ENCODE peak calls at places on chromosomes 3 and 15, in four cellular contexts. One of them, this sample, is unnamed.

GRCh38 chr3:55486857-55487375 is at the start of gene WNT5A:
- DNase-seq in SK-N-SH: peak
- DNase-seq in OCI-LY7: peak
- DNase-seq in HepG2: no peak
- DNase-seq in this sample: peak

GRCh38 chr3:207973-208372 is 11.4 kb downstream of the CHL1 start:
- DNase-seq in HepG2: no peak
- DNase-seq in OCI-LY7: no peak
- DNase-seq in SK-N-SH: no peak
- DNase-seq in this sample: no peak

GRCh38 chr3:98594630-98594961 is 1.2 kb upstream of the CPOX start:
- DNase-seq in HepG2: no peak
- DNase-seq in SK-N-SH: no peak
- DNase-seq in OCI-LY7: no peak
- DNase-seq in this sample: no peak

GRCh38 chr15:91535856-91536500 is 317.5 kb upstream of the SLCO3A1 start:
- DNase-seq in HepG2: no peak
- DNase-seq in SK-N-SH: no peak
- DNase-seq in OCI-LY7: no peak
- DNase-seq in this sample: no peak

GRCh38 chr15:81031203-81031602 is 30.5 kb downstream of the TLNRD1 start:
- DNase-seq in SK-N-SH: no peak
- DNase-seq in HepG2: no peak
- DNase-seq in OCI-LY7: no peak
- DNase-seq in this sample: no peak

GRCh38 chr3:59820352-59820934 is 770.6 kb upstream of the CFAP20DC start:
- DNase-seq in HepG2: no peak
- DNase-seq in OCI-LY7: no peak
- DNase-seq in SK-N-SH: no peak
- DNase-seq in this sample: no peak

GRCh38 chr3:182393830-182394367 is 399.4 kb upstream of the ATP11B start:
- DNase-seq in HepG2: no peak
- DNase-seq in SK-N-SH: no peak
- DNase-seq in OCI-LY7: peak
- DNase-seq in this sample: peak

GRCh38 chr15:57172925-57173324 is 203.4 kb upstream of the CGNL1 start:
- DNase-seq in OCI-LY7: no peak
- DNase-seq in HepG2: no peak
- DNase-seq in SK-N-SH: no peak
- DNase-seq in this sample: no peak

GRCh38 chr3:53255360-53255774 is 455 bp downstream of the TKT start:
- DNase-seq in SK-N-SH: no peak
- DNase-seq in OCI-LY7: peak
- DNase-seq in HepG2: no peak
- DNase-seq in this sample: peak

GRCh38 chr3:49610881-49611280 is 56.6 kb downstream of the BSN start:
- DNase-seq in HepG2: peak
- DNase-seq in SK-N-SH: no peak
- DNase-seq in OCI-LY7: no peak
- DNase-seq in this sample: no peak

GRCh38 chr3:147618636-147619035 is 209.5 kb downstream of the ZIC1 start:
- DNase-seq in SK-N-SH: no peak
- DNase-seq in OCI-LY7: no peak
- DNase-seq in HepG2: no peak
- DNase-seq in this sample: no peak

GRCh38 chr15:40511093-40511471 is 40.3 kb downstream of the CHST14 start:
- DNase-seq in HepG2: no peak
- DNase-seq in SK-N-SH: no peak
- DNase-seq in OCI-LY7: peak
- DNase-seq in this sample: peak

GRCh38 chr3:151225040-151225975 is 22.3 kb upstream of the GPR171 start:
- DNase-seq in SK-N-SH: no peak
- DNase-seq in HepG2: no peak
- DNase-seq in OCI-LY7: no peak
- DNase-seq in this sample: no peak

GRCh38 chr3:194989251-194989650 is 281.7 kb downstream of the XXYLT1 start:
- DNase-seq in OCI-LY7: no peak
- DNase-seq in HepG2: no peak
- DNase-seq in SK-N-SH: no peak
- DNase-seq in this sample: no peak

GRCh38 chr3:23159929-23160328 is 43.2 kb upstream of the UBE2E2 start:
- DNase-seq in OCI-LY7: no peak
- DNase-seq in HepG2: no peak
- DNase-seq in SK-N-SH: no peak
- DNase-seq in this sample: no peak

GRCh38 chr15:60376677-60377095 is 21.1 kb downstream of the ANXA2 start:
- DNase-seq in OCI-LY7: no peak
- DNase-seq in SK-N-SH: no peak
- DNase-seq in HepG2: no peak
- DNase-seq in this sample: no peak

GRCh38 chr3:136731274-136731884 is 20.8 kb downstream of the STAG1 start:
- DNase-seq in SK-N-SH: no peak
- DNase-seq in HepG2: no peak
- DNase-seq in OCI-LY7: no peak
- DNase-seq in this sample: no peak

GRCh38 chr3:156273068-156273709 is 152.8 kb downstream of the KCNAB1 start:
- DNase-seq in HepG2: no peak
- DNase-seq in SK-N-SH: no peak
- DNase-seq in OCI-LY7: no peak
- DNase-seq in this sample: no peak

GRCh38 chr3:42852443-42852842 is 23.2 kb downstream of the CYP8B1 start:
- DNase-seq in HepG2: no peak
- DNase-seq in SK-N-SH: peak
- DNase-seq in OCI-LY7: no peak
- DNase-seq in this sample: no peak

GRCh38 chr3:186514296-186515002 is 29.7 kb downstream of the CRYGS start:
- DNase-seq in SK-N-SH: no peak
- DNase-seq in HepG2: no peak
- DNase-seq in OCI-LY7: no peak
- DNase-seq in this sample: peak

GRCh38 chr3:180828723-180829408 is 83.6 kb upstream of the FXR1 start:
- DNase-seq in HepG2: no peak
- DNase-seq in SK-N-SH: peak
- DNase-seq in OCI-LY7: no peak
- DNase-seq in this sample: no peak

DNA sequence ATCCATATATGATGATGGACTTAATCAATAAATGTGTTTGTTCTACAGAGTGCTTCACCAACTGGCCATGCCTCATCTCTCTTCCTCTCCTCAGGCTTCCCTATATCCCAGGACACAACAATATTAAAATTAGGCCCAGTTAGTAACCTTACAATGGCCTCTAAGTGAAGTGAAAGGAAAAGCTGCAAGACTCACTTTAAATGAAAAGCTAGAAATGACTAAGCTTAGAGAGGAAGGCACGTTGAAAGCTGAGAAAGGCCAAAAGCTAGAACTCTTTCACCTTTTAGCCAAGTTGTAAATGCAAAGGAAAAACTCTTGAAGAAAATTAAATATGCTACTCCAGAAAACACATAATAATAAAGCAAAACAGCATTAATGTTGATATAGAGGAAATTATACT is 1010.3 kb downstream of the NAALADL2 start:
- DNase-seq in HepG2: no peak
- DNase-seq in OCI-LY7: no peak
- DNase-seq in SK-N-SH: no peak
- DNase-seq in this sample: no peak
- H3K4me2 ChIP-seq in HepG2: no peak
- H3K4me2 ChIP-seq in OCI-LY7: no peak
- H3K4me2 ChIP-seq in SK-N-SH: no peak
- H3K4me2 ChIP-seq in this sample: no peak

DNA sequence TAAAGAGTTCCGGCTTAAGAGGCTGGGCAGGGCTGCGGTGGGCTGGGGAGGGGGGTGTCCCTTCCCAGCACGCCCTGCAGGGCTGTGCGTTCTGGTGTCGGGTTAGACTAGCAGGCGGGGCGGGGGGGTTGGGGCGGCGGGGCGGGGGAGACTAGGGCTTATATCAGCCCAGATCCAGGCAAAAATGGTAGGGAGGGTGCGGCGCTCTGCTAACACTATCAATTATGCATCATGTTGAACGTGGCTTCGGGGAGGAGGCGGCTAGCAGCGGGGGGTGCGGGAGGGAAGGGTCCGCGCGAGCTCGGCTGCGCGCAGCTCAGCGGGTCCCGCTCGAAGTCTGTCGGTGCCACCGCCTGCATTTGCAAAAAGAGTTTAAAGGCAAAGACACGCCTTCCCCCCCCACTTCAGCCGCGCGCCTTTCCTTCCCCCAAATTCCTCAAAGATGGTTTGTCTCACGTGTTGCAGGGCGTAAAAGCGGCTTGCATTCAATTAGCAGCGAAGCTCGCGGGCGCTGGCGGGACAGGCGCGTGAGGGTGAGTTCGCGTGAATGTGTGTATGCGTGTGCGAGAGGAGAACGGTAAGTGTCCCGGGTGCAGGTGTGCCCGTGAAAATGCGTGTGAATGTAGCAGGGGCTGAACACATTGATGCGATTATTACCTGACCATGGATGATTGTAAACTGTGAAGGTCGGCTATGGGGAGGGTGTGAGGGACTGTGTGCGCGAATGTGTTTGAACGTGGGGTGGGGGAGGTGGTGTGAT is at the start of gene ISLR2:
- DNase-seq in OCI-LY7: no peak
- DNase-seq in HepG2: no peak
- DNase-seq in SK-N-SH: peak
- DNase-seq in this sample: no peak
- H3K27ac ChIP-seq in OCI-LY7: no peak
- H3K27ac ChIP-seq in HepG2: no peak
- H3K27ac ChIP-seq in SK-N-SH: no peak
- H3K27ac ChIP-seq in this sample: no peak

DNA sequence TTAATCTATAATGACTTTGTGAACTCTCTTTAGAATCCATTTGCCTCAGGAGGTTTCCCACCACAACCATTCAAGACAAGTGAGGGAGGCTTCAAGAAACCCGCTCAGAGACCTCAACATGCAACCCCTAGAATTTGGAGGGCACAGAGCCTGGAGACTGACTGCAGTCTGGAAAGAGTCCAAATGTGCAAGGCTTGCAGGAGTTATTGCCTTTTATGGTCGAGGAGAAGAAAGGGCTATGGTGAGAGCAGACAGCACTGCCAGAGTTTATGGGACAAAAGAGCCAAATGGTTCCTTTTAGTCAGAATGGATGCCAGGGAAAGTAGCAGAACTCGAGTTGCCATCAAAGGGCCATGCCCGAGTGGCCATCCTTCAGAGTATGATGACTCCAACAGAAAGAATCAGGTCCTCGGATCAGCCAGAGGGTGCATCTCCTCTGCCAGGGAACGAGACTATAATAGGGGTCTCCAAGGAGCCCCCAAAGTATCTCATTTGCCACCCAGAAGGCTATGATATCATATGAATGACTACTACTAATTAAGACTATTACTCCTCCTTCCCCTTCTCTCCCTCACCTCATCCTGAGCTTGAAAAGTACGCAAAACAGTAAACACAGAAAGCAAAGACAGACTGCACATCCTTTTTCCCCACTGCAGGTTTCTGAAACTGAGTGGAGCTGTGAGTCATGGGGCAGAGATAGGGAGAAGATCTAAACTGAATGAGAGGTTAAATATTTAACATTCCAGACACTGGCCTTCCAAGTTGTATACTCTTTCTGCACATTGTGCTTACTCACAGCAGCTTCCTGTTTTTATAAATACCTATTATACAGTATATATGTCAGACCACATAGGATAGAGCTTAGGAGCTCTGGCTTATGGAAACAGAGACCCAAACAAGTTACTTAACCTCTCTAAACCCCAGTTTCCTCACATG is 33.9 kb upstream of the TMCO5A start:
- DNase-seq in HepG2: no peak
- DNase-seq in SK-N-SH: no peak
- DNase-seq in OCI-LY7: no peak
- DNase-seq in this sample: no peak
- H3K4me3 ChIP-seq in HepG2: no peak
- H3K4me3 ChIP-seq in SK-N-SH: no peak
- H3K4me3 ChIP-seq in OCI-LY7: no peak
- H3K4me3 ChIP-seq in this sample: no peak

GRCh38 chr3:112308151-112308911 is 14.3 kb upstream of the SLC9C1 start:
- DNase-seq in HepG2: no peak
- DNase-seq in OCI-LY7: no peak
- DNase-seq in SK-N-SH: peak
- DNase-seq in this sample: no peak
- H3K4me2 ChIP-seq in HepG2: no peak
- H3K4me2 ChIP-seq in OCI-LY7: no peak
- H3K4me2 ChIP-seq in SK-N-SH: no peak
- H3K4me2 ChIP-seq in this sample: no peak

GRCh38 chr3:90015688-90016356 is 908.4 kb downstream of the EPHA3 start:
- DNase-seq in OCI-LY7: no peak
- DNase-seq in SK-N-SH: no peak
- DNase-seq in HepG2: no peak
- DNase-seq in this sample: no peak
- H3K27ac ChIP-seq in OCI-LY7: no peak
- H3K27ac ChIP-seq in SK-N-SH: no peak
- H3K27ac ChIP-seq in HepG2: no peak
- H3K27ac ChIP-seq in this sample: no peak

DNA sequence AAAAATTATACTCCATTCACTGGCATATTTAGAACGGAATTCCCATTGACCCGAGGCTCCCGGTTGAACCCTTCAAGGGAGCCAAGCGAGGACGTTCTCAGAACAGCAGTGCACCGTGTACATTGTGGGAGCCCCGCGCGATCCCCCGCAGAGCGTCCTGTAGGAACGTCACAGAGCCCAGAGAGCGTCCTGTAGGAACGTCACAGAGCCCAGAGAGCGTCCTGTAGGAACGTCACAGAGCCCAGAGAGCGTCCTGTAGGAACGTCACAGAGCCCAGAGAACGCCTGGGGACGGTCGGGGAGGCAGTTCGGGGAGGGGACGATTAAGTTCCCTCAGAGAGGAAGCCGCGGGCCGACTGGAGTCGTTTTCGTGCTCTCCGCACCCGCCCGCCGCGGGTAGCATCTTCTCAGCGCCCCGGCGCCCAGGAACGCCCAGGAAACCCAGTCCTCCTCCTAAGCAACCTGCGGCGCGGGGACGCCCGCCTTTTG is 506 bp upstream of the ATP1B3 start:
- DNase-seq in SK-N-SH: peak
- DNase-seq in OCI-LY7: peak
- DNase-seq in HepG2: no peak
- DNase-seq in this sample: no peak
- H3K4me3 ChIP-seq in SK-N-SH: peak
- H3K4me3 ChIP-seq in OCI-LY7: peak
- H3K4me3 ChIP-seq in HepG2: peak
- H3K4me3 ChIP-seq in this sample: peak

GRCh38 chr15:95742256-95742655 is 588.2 kb upstream of the NR2F2 start:
- DNase-seq in SK-N-SH: no peak
- DNase-seq in OCI-LY7: no peak
- DNase-seq in HepG2: no peak
- DNase-seq in this sample: no peak
- H3K4me2 ChIP-seq in SK-N-SH: peak
- H3K4me2 ChIP-seq in OCI-LY7: no peak
- H3K4me2 ChIP-seq in HepG2: no peak
- H3K4me2 ChIP-seq in this sample: no peak